ENCODE peak calls at places on chromosomes 4 and X, in four cellular contexts. Z is A172, Q is T47D, D is ureter. P is an unnamed sample.

GRCh38 chrX:152405561-152405960 is 45.6 kb downstream of the GABRA3 start:
- DNase-seq in Z (peak), D (no peak), Q (peak), P (no peak)

GRCh38 chrX:13690836-13691235 is 1.9 kb downstream of the RAB9A start:
- DNase-seq in D (no peak), Q (no peak), Z (no peak), P (no peak)

GRCh38 chr4:26717332-26717731 is 133.4 kb downstream of the TBC1D19 start:
- DNase-seq in Z (peak), D (no peak), Q (no peak), P (peak)

GRCh38 chr4:110854021-110854678 is 231.3 kb upstream of the PITX2 start:
- DNase-seq in D (no peak), Q (peak), Z (peak), P (peak)

GRCh38 chr4:174152717-174153466 is 130.6 kb downstream of the FBXO8 start:
- DNase-seq in Q (peak), Z (no peak), D (no peak), P (no peak)

GRCh38 chrX:70422886-70423336 is at the start of gene GDPD2:
- DNase-seq in Z (peak), D (no peak), Q (peak), P (peak)

GRCh38 chr4:98778206-98778605 is 119.8 kb upstream of the TSPAN5 start:
- DNase-seq in Q (peak), Z (peak), D (no peak), P (peak)

GRCh38 chrX:11309220-11309619 is 16.0 kb downstream of the AMELX start:
- DNase-seq in Q (peak), D (no peak), Z (peak), P (peak)

GRCh38 chr4:69760455-69760854 is at the start of gene SULT1B1:
- DNase-seq in D (no peak), Z (no peak), Q (no peak), P (peak)

GRCh38 chr4:18162453-18162852 is 140.9 kb upstream of the LCORL start:
- DNase-seq in Q (no peak), D (no peak), Z (no peak), P (no peak)

GRCh38 chrX:111386884-111387283 is 25.1 kb downstream of the DCX start:
- DNase-seq in Z (no peak), Q (no peak), D (no peak), P (peak)

GRCh38 chr4:36351082-36351666 is 69.8 kb downstream of the DTHD1 start:
- DNase-seq in Z (peak), D (peak), Q (peak), P (peak)

GRCh38 chr4:20487852-20488251 is 212.4 kb upstream of the PACRGL start:
- DNase-seq in D (no peak), Z (peak), Q (no peak), P (no peak)

GRCh38 chr4:169229571-169230028 is 41.2 kb downstream of the SH3RF1 start:
- DNase-seq in D (no peak), Q (no peak), Z (peak), P (peak)

GRCh38 chrX:82081027-82081426 is 879.1 kb downstream of the SH3BGRL start:
- DNase-seq in D (no peak), Z (no peak), Q (peak), P (no peak)

P was measured in amniotic epithelial cell.